ENCODE peak calls at places on chromosome X, in seven cellular contexts. V, D, E, P, I, Z and Q are unnamed samples. For H3K9me3 and H3K4me1, the result is how much of the 10 kb centered on the place peaks cover.

GRCh38 chrX:47068720-47069119 is 9.5 kb upstream of the RGN start:
- DNase-seq in Z (no peak), I (no peak), V (no peak), P (no peak), D (no peak), E (no peak), Q (no peak)

GRCh38 chrX:103503853-103504207 is 15.5 kb downstream of the RAB40A start:
- DNase-seq in E (no peak), P (no peak), I (no peak), D (no peak), Z (no peak), V (no peak), Q (no peak)

GRCh38 chrX:23902419-23902818 is 5.3 kb downstream of the APOO start:
- DNase-seq in I (peak), V (peak), E (no peak), P (no peak), D (no peak), Z (peak), Q (no peak)

GRCh38 chrX:85243155-85243554 is 424 bp downstream of the SATL1 start:
- DNase-seq in I (no peak), D (no peak), P (no peak), E (no peak), V (peak), Z (no peak), Q (no peak)

GRCh38 chrX:42996861-42997260 is 218.9 kb upstream of the PPP1R2C start:
- DNase-seq in Z (peak), I (no peak), V (no peak), P (no peak), D (no peak), E (no peak), Q (no peak)

GRCh38 chrX:40885984-40886383 is 150.6 kb upstream of the MED14 start:
- DNase-seq in I (no peak), P (no peak), D (no peak), E (no peak), V (no peak), Z (no peak), Q (no peak)

GRCh38 chrX:68894513-68895338 is 65.9 kb downstream of the EFNB1 start:
- DNase-seq in I (peak), V (peak), D (no peak), E (peak), Z (peak), P (peak), Q (peak)

GRCh38 chrX:46209037-46209436 is 336.2 kb downstream of the ZNF674 start:
- DNase-seq in Z (no peak), P (no peak), V (no peak), D (no peak), E (no peak), I (no peak), Q (no peak)

GRCh38 chrX:54044126-54044876 is at the start of gene PHF8:
- DNase-seq in D (peak), E (peak), I (peak), V (peak), Z (peak), P (peak), Q (peak)

GRCh38 chrX:14899607-14900006 is 26.4 kb downstream of the MOSPD2 start:
- DNase-seq in V (peak), D (no peak), E (no peak), I (no peak), P (no peak), Z (peak), Q (no peak)

GRCh38 chrX:143669395-143669794 is 33.5 kb upstream of the SLITRK4 start:
- DNase-seq in Z (no peak), E (no peak), V (no peak), I (no peak), P (no peak), D (no peak), Q (no peak)

GRCh38 chrX:132041016-132041415 is 17.9 kb downstream of the STK26 start:
- DNase-seq in P (no peak), V (no peak), D (no peak), Z (peak), E (no peak), I (no peak), Q (no peak)

GRCh38 chrX:10847333-10847732 is 226.9 kb upstream of the MID1 start:
- DNase-seq in E (no peak), I (no peak), P (no peak), D (no peak), V (no peak), Z (no peak), Q (no peak)

GRCh38 chrX:69618803-69619202 is 2.9 kb downstream of the EDA start:
- DNase-seq in Z (peak), P (peak), I (peak), E (no peak), V (no peak), D (no peak), Q (no peak)

GRCh38 chrX:107718156-107718621 is 57.4 kb downstream of the TSC22D3 start:
- DNase-seq in Z (peak), D (peak), P (peak), I (peak), V (peak), E (no peak), Q (peak)

GRCh38 chrX:131845201-131845600 is 177.9 kb upstream of the STK26 start:
- DNase-seq in I (no peak), Z (no peak), V (no peak), D (no peak), P (no peak), E (no peak), Q (no peak)

GRCh38 chrX:6041630-6042029 is 187.0 kb downstream of the NLGN4X start:
- DNase-seq in P (no peak), V (no peak), Z (no peak), I (no peak), D (no peak), E (no peak), Q (no peak)

GRCh38 chrX:10949541-10949940 is 161.6 kb upstream of the HCCS start:
- DNase-seq in Z (no peak), E (no peak), I (no peak), P (no peak), V (no peak), D (no peak), Q (no peak)

GRCh38 chrX:10259716-10260115 is 102.9 kb downstream of the CLCN4 start:
- DNase-seq in P (no peak), E (no peak), Z (no peak), V (no peak), D (no peak), I (no peak), Q (no peak)

GRCh38 chrX:44062842-44063241 is 89.7 kb upstream of the NDP start:
- DNase-seq in Z (no peak), I (no peak), D (no peak), P (no peak), E (no peak), V (no peak), Q (no peak)

GRCh38 chrX:13721819-13722527 is 12.4 kb downstream of the TRAPPC2 start:
- DNase-seq in D (no peak), I (no peak), Z (no peak), V (no peak), E (no peak), P (no peak), Q (no peak)

GRCh38 chrX:65643046-65643785 is 24.2 kb upstream of the MSN start:
- DNase-seq in E (no peak), Z (peak), I (peak), P (no peak), V (no peak), D (no peak), Q (no peak)

GRCh38 chrX:48896611-48897011 is 957 bp downstream of the TIMM17B start:
- DNase-seq in Z (no peak), E (no peak), V (no peak), I (no peak), P (no peak), D (peak), Q (no peak)

GRCh38 chrX:126165401-126165720 is 728 bp downstream of the DCAF12L2 start:
- DNase-seq in Z (no peak), D (no peak), I (no peak), E (no peak), P (no peak), V (no peak), Q (peak)

GRCh38 chrX:149829751-149830191 is 48.0 kb downstream of the MAGEA9 start:
- DNase-seq in I (no peak), P (no peak), E (no peak), Z (no peak), V (no peak), D (no peak), Q (no peak)

GRCh38 chrX:10617964-10618342 is 2.4 kb downstream of the MID1 start:
- DNase-seq in D (no peak), I (peak), E (no peak), Z (peak), V (no peak), P (no peak), Q (no peak)

GRCh38 chrX:28659269-28659668 is 72.0 kb downstream of the IL1RAPL1 start:
- DNase-seq in I (no peak), Z (no peak), V (peak), P (no peak), D (no peak), E (no peak), Q (peak)

GRCh38 chrX:130024127-130024526 is 41.7 kb downstream of the BCORL1 start:
- DNase-seq in Z (peak), P (peak), I (peak), D (peak), E (peak), V (peak), Q (no peak)

GRCh38 chrX:72108666-72109065 is 23.0 kb downstream of the RTL5 start:
- DNase-seq in I (no peak), D (no peak), E (no peak), Z (no peak), P (no peak), V (no peak), Q (no peak)

GRCh38 chrX:114800719-114801118 is 216.7 kb downstream of the IL13RA2 start:
- DNase-seq in V (peak), P (no peak), D (no peak), E (no peak), I (no peak), Z (no peak), Q (no peak)

GRCh38 chrX:20361081-20361889 is 94.6 kb upstream of the RPS6KA3 start:
- DNase-seq in I (no peak), E (no peak), P (no peak), Z (no peak), V (no peak), D (no peak), Q (no peak)

GRCh38 chrX:40470830-40471429 is 109.8 kb upstream of the ATP6AP2 start:
- DNase-seq in Z (no peak), D (no peak), V (peak), P (no peak), I (no peak), E (no peak), Q (no peak)

DNA sequence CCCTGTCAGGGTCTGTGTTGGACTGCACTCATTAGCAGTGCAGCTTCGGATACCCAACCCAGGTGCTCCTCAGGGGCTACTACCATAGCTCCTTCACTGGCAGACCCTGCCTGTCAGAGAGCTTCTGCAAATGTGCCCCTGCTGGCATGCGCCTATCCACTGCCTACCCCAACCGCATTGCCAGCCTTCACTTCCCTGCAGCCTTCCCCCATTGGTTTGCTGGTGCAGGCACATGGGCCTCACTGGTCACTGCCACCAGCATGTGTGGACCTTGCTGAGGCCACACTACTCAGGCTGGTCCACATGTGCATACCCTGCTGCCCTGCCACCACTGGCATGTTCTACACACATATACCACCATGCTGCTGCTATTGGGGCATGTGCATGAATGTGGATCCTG is 72.5 kb upstream of the MAGEH1 start:
- DNase-seq in Z (no peak), P (no peak), I (no peak), V (no peak), E (no peak), D (no peak), Q (no peak)
- H3K9me3 ChIP-seq in Z (under half), P (under half), I (under half), V (under half), E (under half), D (under half), Q (under half)

GRCh38 chrX:3699841-3700381 is 13.5 kb downstream of the PRKX start:
- DNase-seq in D (no peak), E (no peak), V (no peak), Z (peak), P (no peak), I (no peak), Q (no peak)

GRCh38 chrX:3697220-3697684 is 16.2 kb downstream of the PRKX start:
- DNase-seq in P (no peak), V (peak), D (no peak), E (no peak), I (no peak), Z (no peak), Q (peak)

GRCh38 chrX:3697701-3698279 is 15.7 kb downstream of the PRKX start:
- DNase-seq in I (peak), D (no peak), P (no peak), E (peak), Z (peak), V (no peak), Q (no peak)
- H3K4me1 ChIP-seq in I (under half), D (under half), P (under half), E (under half), Z (under half), V (under half), Q (under half)

GRCh38 chrX:119685225-119686066 is 7.5 kb downstream of the SEPTIN6 start:
- DNase-seq in D (no peak), V (peak), E (no peak), Z (peak), I (no peak), P (no peak), Q (no peak)

GRCh38 chrX:119684916-119685224 is 8.1 kb downstream of the SEPTIN6 start:
- DNase-seq in Z (no peak), P (no peak), D (no peak), I (no peak), V (no peak), E (no peak), Q (no peak)

GRCh38 chrX:119677654-119677981 is 15.3 kb downstream of the SEPTIN6 start:
- DNase-seq in D (no peak), V (no peak), I (no peak), P (no peak), E (no peak), Z (no peak), Q (no peak)

GRCh38 chrX:119686087-119686639 is 6.8 kb downstream of the SEPTIN6 start:
- DNase-seq in I (no peak), V (no peak), Z (no peak), P (peak), E (no peak), D (no peak), Q (no peak)

DNA sequence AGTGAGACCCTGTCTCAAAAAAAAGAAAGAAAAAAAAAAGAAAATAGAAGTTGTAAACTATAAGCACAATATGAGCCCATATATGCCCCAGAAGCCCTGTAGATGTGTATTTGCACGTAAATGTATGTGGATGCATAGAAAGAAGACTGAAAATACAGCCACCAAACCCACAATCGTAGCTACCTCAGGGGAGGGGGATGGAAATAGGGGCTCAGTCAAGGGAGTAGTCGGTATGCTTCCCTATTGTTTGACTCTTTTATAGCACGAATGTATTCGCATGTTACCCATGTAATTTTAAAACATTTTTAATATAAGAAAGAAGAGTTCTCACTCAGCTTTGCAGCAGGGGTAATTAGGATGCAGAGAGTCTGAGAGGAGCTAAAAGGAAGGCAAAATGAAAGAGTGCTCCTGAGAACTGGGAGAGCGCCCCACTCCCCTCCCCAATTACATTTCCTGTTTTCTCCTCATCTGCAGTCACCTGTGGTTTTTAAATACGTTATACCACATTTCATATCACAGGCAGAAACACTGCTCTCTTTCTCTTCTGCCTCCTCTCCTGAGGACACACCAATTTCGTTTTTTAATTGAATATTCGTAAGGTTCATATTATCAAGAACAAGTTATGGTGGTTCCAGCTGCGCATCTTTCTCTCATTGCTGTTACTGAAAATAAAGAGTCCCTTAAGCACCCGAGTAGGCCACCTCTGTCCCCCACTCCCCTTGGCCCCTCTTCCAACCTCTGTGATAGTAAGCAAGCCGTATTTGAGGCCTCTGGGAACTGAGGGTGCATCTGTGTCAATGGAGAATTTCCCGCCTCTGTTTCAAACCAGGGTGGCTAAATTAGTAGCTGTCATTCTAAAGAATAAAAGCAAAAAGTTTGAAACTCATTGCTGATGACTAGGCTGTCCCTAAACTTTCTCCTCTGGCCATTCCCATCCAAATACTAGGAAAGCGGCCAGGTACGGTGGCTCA is 10.7 kb downstream of the SEPTIN6 start:
- DNase-seq in Z (no peak), E (no peak), P (no peak), I (no peak), V (no peak), D (no peak), Q (no peak)
- TF ChIP-seq POLR2AphosphoS5 in Z (no peak), E (no peak), P (no peak), I (no peak), V (no peak), D (no peak), Q (no peak)

GRCh38 chrX:151604931-151605330 is 41.5 kb downstream of the PASD1 start:
- DNase-seq in Z (no peak), P (no peak), V (no peak), I (no peak), D (no peak), E (no peak), Q (no peak)
- H3K9me3 ChIP-seq in Z (under half), P (under half), V (under half), I (under half), D (under half), E (under half), Q (under half)

DNA sequence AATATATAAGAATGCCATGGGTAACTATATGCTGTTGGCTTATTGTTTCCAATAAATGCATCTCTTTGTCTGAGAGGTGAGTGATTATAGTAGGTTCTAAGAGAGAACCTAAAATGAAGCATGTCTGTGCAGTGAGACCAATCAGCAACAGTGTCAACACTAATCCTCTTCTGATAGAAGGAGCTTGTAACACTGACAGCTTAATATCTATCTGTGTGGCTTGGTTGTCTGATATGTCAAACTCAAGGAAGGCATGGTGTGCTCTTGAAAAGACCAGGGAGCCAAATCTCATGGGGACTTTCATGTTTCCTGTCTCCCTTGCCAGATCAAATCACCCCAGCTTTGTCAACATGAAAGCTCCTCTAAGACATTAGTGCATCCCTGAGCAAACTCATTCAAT is 95.5 kb downstream of the ANOS1 start:
- DNase-seq in E (no peak), I (no peak), D (no peak), Z (no peak), P (no peak), V (no peak), Q (no peak)
- H3K4me1 ChIP-seq in E (under half), I (under half), D (under half), Z (under half), P (under half), V (under half), Q (under half)

GRCh38 chrX:110081320-110081719 is 78.4 kb downstream of the TMEM164 start:
- DNase-seq in P (no peak), V (no peak), E (no peak), I (no peak), D (no peak), Z (no peak), Q (no peak)

GRCh38 chrX:110081740-110082139 is 78.8 kb downstream of the TMEM164 start:
- DNase-seq in V (no peak), D (no peak), E (no peak), Z (peak), I (peak), P (no peak), Q (no peak)

GRCh38 chrX:110086916-110087484 is 84.1 kb downstream of the TMEM164 start:
- DNase-seq in I (no peak), D (no peak), E (no peak), P (no peak), V (peak), Z (peak), Q (no peak)

GRCh38 chrX:110086162-110086915 is 83.4 kb downstream of the TMEM164 start:
- DNase-seq in I (no peak), D (no peak), Z (peak), P (no peak), V (no peak), E (no peak), Q (no peak)

DNA sequence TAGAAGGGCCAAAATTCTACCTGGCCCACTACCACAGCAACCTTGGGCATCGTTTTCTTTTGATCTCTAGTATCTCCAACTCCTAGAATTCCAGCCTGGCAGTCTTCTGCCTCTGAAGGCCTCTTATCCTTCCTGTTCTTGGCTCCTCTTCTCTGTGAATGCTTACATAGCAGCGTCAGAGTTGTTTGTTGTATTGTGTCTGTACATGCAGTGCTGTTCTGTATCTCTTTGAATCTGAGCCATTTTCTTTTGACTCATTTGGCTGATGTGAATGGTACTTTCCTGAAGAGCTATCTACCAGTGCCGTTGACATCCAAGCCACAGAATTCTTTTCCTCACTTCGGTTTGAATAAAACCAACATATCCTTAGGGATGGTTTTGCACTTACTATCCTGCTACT is 79.2 kb downstream of the TMEM164 start:
- DNase-seq in P (no peak), D (no peak), I (peak), Z (peak), V (no peak), E (no peak), Q (no peak)
- TF ChIP-seq POLR2AphosphoS5 in P (no peak), D (no peak), I (peak), Z (no peak), V (no peak), E (no peak), Q (no peak)